ENCODE peak calls at places on chromosomes 12 and 14, in ten cellular contexts. D is GM23338, B is heart right ventricle, O is hepatocyte, X is BJ, W is prostate gland, Q is AG09309, T is skeletal muscle cell, A is WERI-Rb-1, V is cardiac fibroblast. M is an unnamed sample.

GRCh38 chr12:70719672-70720420 is 82.6 kb upstream of the PTPRB start:
- DNase-seq in W (peak; percentile 18), O (peak; percentile 71), T (peak; percentile 4), X (no peak), Q (no peak), V (peak; percentile 60), B (peak; percentile 54), D (peak; percentile 75), A (peak; percentile 47), M (peak; percentile 31)

GRCh38 chr14:100719976-100720520 is 6.6 kb upstream of the DLK1 start:
- DNase-seq in A (no peak), T (no peak), W (no peak), D (no peak), Q (no peak), O (no peak), V (no peak), B (no peak), X (no peak), M (no peak)

GRCh38 chr14:55671641-55672040 is 91.6 kb downstream of the KTN1 start:
- DNase-seq in X (no peak), W (no peak), B (no peak), Q (no peak), T (no peak), O (no peak), A (no peak), V (no peak), D (no peak), M (no peak)

GRCh38 chr12:75814856-75815754 is 216.5 kb downstream of the PHLDA1 start:
- DNase-seq in O (peak; percentile 86), B (no peak), W (no peak), D (no peak), V (peak; percentile 98), T (peak; percentile 89), Q (peak; percentile 93), X (peak; percentile 91), A (peak; percentile 43), M (peak; percentile 97)

GRCh38 chr14:68466491-68466977 is 326.3 kb downstream of the ZFP36L1 start:
- DNase-seq in T (peak; percentile 78), Q (peak; percentile 72), W (no peak), O (peak; percentile 57), B (no peak), D (no peak), X (peak; percentile 62), A (no peak), V (peak; percentile 95), M (peak; percentile 94)

GRCh38 chr12:49126852-49127763 is 4.1 kb downstream of the TUBA1B start:
- DNase-seq in W (no peak), X (no peak), B (no peak), A (no peak), V (no peak), T (no peak), D (no peak), Q (no peak), O (no peak), M (no peak)

GRCh38 chr14:106694638-106695393 is 1168.4 kb downstream of the TMEM121 start:
- DNase-seq in W (no peak), Q (no peak), V (no peak), B (peak; percentile 18), X (no peak), A (peak; percentile 15), O (no peak), D (peak; percentile 0), T (no peak), M (no peak)

GRCh38 chr12:67545298-67545697 is 103.2 kb upstream of the DYRK2 start:
- DNase-seq in X (no peak), D (no peak), V (no peak), Q (no peak), A (no peak), B (no peak), T (no peak), O (no peak), W (no peak), M (no peak)

GRCh38 chr12:101004891-101005290 is 205.1 kb downstream of the SLC5A8 start:
- DNase-seq in Q (no peak), D (no peak), A (no peak), T (no peak), V (no peak), W (no peak), O (no peak), B (no peak), X (no peak), M (peak; percentile 33)

GRCh38 chr14:42222924-42223471 is 616.3 kb downstream of the LRFN5 start:
- DNase-seq in T (peak; percentile 85), A (no peak), V (peak; percentile 70), X (peak; percentile 13), Q (peak; percentile 44), B (no peak), O (peak; percentile 11), W (no peak), D (peak; percentile 8), M (peak; percentile 95)

GRCh38 chr12:124026755-124027745 is 54.0 kb downstream of the ZNF664 start:
- DNase-seq in W (no peak), T (peak; percentile 36), V (peak; percentile 68), D (no peak), Q (no peak), B (no peak), O (no peak), X (no peak), A (no peak), M (peak; percentile 37)

GRCh38 chr12:5556033-5556614 is 124.2 kb downstream of the NTF3 start:
- DNase-seq in T (no peak), A (peak; percentile 51), X (no peak), W (no peak), D (peak; percentile 59), B (no peak), V (no peak), O (no peak), Q (no peak), M (no peak)

GRCh38 chr12:57755194-57755453 is 221 bp downstream of the MARCHF9 start:
- DNase-seq in V (no peak), X (no peak), A (no peak), Q (no peak), D (no peak), O (no peak), B (no peak), T (no peak), W (no peak), M (no peak)
- H3K4me3 ChIP-seq in V (peak overlapping the region; percentile 38), X (peak overlapping the region; percentile 52), A (peak overlapping the region; percentile 79), Q (peak overlapping the region; percentile 47), D (peak overlapping the region; percentile 83), O (peak overlapping the region; percentile 56), B (peak overlapping the region; percentile 69), T (peak overlapping the region; percentile 60), W (peak overlapping the region; percentile 80), M (peak overlapping the region; percentile 23)

DNA sequence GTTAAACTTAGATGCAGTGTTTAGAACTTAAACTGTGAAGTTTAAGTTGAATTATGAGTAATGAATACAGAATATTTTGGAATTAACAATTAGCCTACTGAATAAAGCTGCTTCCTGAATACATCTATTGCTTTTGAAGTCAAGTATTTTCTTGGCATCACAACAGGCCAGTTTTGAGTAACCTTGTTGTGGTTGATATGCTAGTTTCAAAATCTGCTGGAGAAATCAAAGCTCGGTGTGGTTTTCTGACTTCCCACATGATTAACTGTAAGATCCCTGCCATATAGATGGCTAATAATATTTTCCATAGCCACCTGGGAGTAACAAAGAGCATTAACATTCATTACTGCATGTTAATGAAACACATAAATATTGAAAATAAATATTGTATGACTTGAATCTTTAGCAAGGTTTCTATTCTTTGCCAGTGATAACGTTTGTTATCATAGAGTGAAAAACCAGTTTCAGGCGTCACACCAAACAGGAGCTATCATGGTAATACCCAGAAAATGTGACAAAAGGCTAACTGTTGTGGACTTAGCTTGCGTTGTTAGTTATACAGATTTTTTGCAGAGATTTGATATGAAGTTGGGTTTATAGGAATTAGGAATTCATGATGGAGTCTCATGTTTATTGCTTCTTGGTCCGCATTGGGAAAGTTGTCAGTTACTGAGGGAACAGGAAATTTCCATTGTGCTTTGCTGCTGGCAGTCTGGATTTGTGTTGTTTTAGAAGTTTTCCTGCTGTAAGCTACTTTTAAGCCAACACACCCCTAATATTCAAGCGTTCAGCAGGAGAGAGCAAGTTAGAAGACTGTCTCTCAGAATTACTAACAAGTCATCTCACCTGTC is 32.1 kb downstream of the PPFIBP1 start:
- DNase-seq in A (no peak), Q (no peak), D (no peak), X (no peak), B (no peak), W (no peak), O (no peak), V (peak; percentile 76), T (no peak), M (peak; percentile 85)
- H3K4me3 ChIP-seq in A (no peak overlapping the region), Q (no peak overlapping the region), D (no peak overlapping the region), X (no peak overlapping the region), B (no peak overlapping the region), W (no peak overlapping the region), O (no peak overlapping the region), V (no peak overlapping the region), T (no peak overlapping the region), M (no peak overlapping the region)

GRCh38 chr12:46387697-46388096 is 15.1 kb upstream of the SLC38A2 start:
- DNase-seq in X (no peak), D (peak; percentile 12), T (no peak), O (no peak), Q (no peak), B (no peak), W (no peak), V (no peak), A (no peak), M (no peak)

GRCh38 chr12:46384451-46385301 is 12.1 kb upstream of the SLC38A2 start:
- DNase-seq in Q (no peak), D (no peak), A (no peak), X (no peak), T (no peak), V (peak; percentile 79), O (no peak), W (no peak), B (no peak), M (no peak)

GRCh38 chr12:46386877-46387629 is 14.5 kb upstream of the SLC38A2 start:
- DNase-seq in X (no peak), O (no peak), B (peak; percentile 42), T (peak; percentile 72), A (no peak), V (peak; percentile 91), D (peak; percentile 67), Q (no peak), W (no peak), M (peak; percentile 73)

GRCh38 chr12:46385439-46385838 is 12.9 kb upstream of the SLC38A2 start:
- DNase-seq in A (no peak), W (no peak), O (no peak), X (no peak), D (peak; percentile 29), Q (no peak), T (no peak), B (no peak), V (no peak), M (no peak)

GRCh38 chr12:46386360-46386867 is 13.8 kb upstream of the SLC38A2 start:
- DNase-seq in V (peak; percentile 99), D (no peak), Q (peak; percentile 95), X (peak; percentile 82), W (no peak), B (no peak), A (no peak), O (no peak), T (peak; percentile 95), M (peak; percentile 99)
- H3K4me3 ChIP-seq in V (no peak overlapping the region), D (peak overlapping the region; percentile 72), Q (no peak overlapping the region), X (no peak overlapping the region), W (peak overlapping the region; percentile 10), B (peak overlapping the region; percentile 25), A (no peak overlapping the region), O (no peak overlapping the region), T (no peak overlapping the region), M (no peak overlapping the region)

GRCh38 chr12:95104919-95105452 is 31.6 kb upstream of the NR2C1 start:
- DNase-seq in V (no peak), O (no peak), Q (no peak), X (no peak), T (no peak), D (no peak), B (no peak), W (no peak), A (no peak), M (no peak)

GRCh38 chr12:95102916-95103671 is 29.7 kb upstream of the NR2C1 start:
- DNase-seq in Q (peak; percentile 79), T (peak; percentile 56), O (peak; percentile 13), V (peak; percentile 83), A (no peak), W (peak; percentile 49), X (no peak), B (no peak), D (no peak), M (peak; percentile 82)

GRCh38 chr12:95107362-95107761 is 33.9 kb upstream of the NR2C1 start:
- DNase-seq in Q (no peak), B (no peak), T (no peak), V (no peak), A (no peak), X (no peak), D (no peak), O (no peak), W (no peak), M (no peak)
- H3K4me3 ChIP-seq in Q (no peak overlapping the region), B (no peak overlapping the region), T (no peak overlapping the region), V (no peak overlapping the region), A (no peak overlapping the region), X (no peak overlapping the region), D (no peak overlapping the region), O (no peak overlapping the region), W (no peak overlapping the region), M (no peak overlapping the region)

M was measured in fibroblast of mammary gland.